ENCODE peak calls at places on chromosomes 4 and X, in ten cellular contexts. Q is stimulated activated CD8-positive, alpha-beta memory T cell treated with anti-CD3 and anti-CD28 coated beads, Interleukin-2, amount 100 ng/mL, for 1 hour; I is AG04450; C is kidney tubule cell; Y is mesenteric fat pad; K is HS-5; P is T-cell; J is stimulated activated CD4-positive, alpha-beta T cell treated with anti-CD3 and anti-CD28 coated beads, Interleukin-4, amount 100 ng/mL, for 48 hours; Z is T-helper 9 cell; V is H1. X is an unnamed sample.

GRCh38 chr4:124334119-124334518 is 378.4 kb downstream of the ANKRD50 start:
- DNase-seq in Q (no peak), I (peak), C (peak), Y (no peak), K (peak), P (no peak), J (peak), Z (no peak), V (no peak), X (peak)

GRCh38 chrX:65679071-65679540 is 11.7 kb downstream of the MSN start:
- DNase-seq in Q (no peak), I (no peak), C (peak), Y (no peak), K (peak), P (no peak), J (no peak), Z (no peak), V (no peak), X (no peak)

GRCh38 chr4:183915976-183916375 is 10.9 kb downstream of the STOX2 start:
- DNase-seq in Q (no peak), I (no peak), C (no peak), Y (no peak), K (no peak), P (no peak), J (no peak), Z (no peak), V (no peak), X (no peak)

GRCh38 chrX:140817943-140818342 is 108.4 kb downstream of the LINC00632 start:
- DNase-seq in Q (no peak), I (no peak), C (peak), Y (no peak), K (no peak), P (no peak), J (no peak), Z (no peak), V (no peak), X (peak)

GRCh38 chr4:37476691-37477090 is 209.5 kb downstream of the RELL1 start:
- DNase-seq in Q (no peak), I (no peak), C (no peak), Y (no peak), K (no peak), P (no peak), J (no peak), Z (no peak), V (no peak), X (no peak)

GRCh38 chr4:137705171-137705783 is 173.0 kb upstream of the PCDH18 start:
- DNase-seq in Q (no peak), I (peak), C (peak), Y (no peak), K (peak), P (no peak), J (no peak), Z (no peak), V (no peak), X (no peak)

GRCh38 chr4:108834167-108834566 is 71.3 kb upstream of the ETNPPL start:
- DNase-seq in Q (no peak), I (peak), C (peak), Y (no peak), K (peak), P (no peak), J (no peak), Z (no peak), V (no peak), X (no peak)

GRCh38 chr4:3427134-3427476 is 14.7 kb upstream of the HGFAC start:
- DNase-seq in Q (no peak), I (no peak), C (no peak), Y (no peak), K (no peak), P (no peak), J (no peak), Z (no peak), V (no peak), X (no peak)

GRCh38 chr4:153234923-153235322 is 30.7 kb downstream of the TRIM2 start:
- DNase-seq in Q (no peak), I (no peak), C (no peak), Y (no peak), K (no peak), P (no peak), J (no peak), Z (no peak), V (no peak), X (no peak)

GRCh38 chr4:63937961-63938360 is 471.3 kb downstream of the TECRL start:
- DNase-seq in Q (no peak), I (no peak), C (no peak), Y (no peak), K (peak), P (no peak), J (no peak), Z (no peak), V (no peak), X (no peak)

GRCh38 chrX:2484721-2485459 is 15.9 kb downstream of the DHRSX start:
- DNase-seq in Q (no peak), I (no peak), C (no peak), Y (no peak), K (no peak), P (no peak), J (no peak), Z (no peak), V (no peak), X (no peak)

GRCh38 chr4:142095886-142096605 is 459.7 kb downstream of the IL15 start:
- DNase-seq in Q (no peak), I (peak), C (peak), Y (no peak), K (peak), P (no peak), J (no peak), Z (no peak), V (no peak), X (peak)

GRCh38 chr4:71133491-71133890 is 140.0 kb downstream of the DCK start:
- DNase-seq in Q (no peak), I (no peak), C (peak), Y (no peak), K (no peak), P (no peak), J (no peak), Z (no peak), V (no peak), X (no peak)

GRCh38 chrX:55210931-55211677 is 9.0 kb upstream of the PAGE5 start:
- DNase-seq in Q (no peak), I (no peak), C (peak), Y (no peak), K (no peak), P (no peak), J (no peak), Z (no peak), V (no peak), X (no peak)

GRCh38 chrX:22378296-22378695 is 105.6 kb downstream of the CBLL2 start:
- DNase-seq in Q (no peak), I (no peak), C (no peak), Y (no peak), K (no peak), P (no peak), J (no peak), Z (no peak), V (no peak), X (no peak)

GRCh38 chrX:63506320-63506719 is 155.2 kb upstream of the SPIN4 start:
- DNase-seq in Q (no peak), I (no peak), C (peak), Y (no peak), K (peak), P (no peak), J (no peak), Z (no peak), V (no peak), X (peak)

GRCh38 chr4:91963489-91963888 is 340.3 kb upstream of the GRID2 start:
- DNase-seq in Q (no peak), I (peak), C (no peak), Y (no peak), K (peak), P (no peak), J (no peak), Z (no peak), V (no peak), X (no peak)

GRCh38 chr4:30720656-30721352 is 635 bp downstream of the PCDH7 start:
- DNase-seq in Q (no peak), I (no peak), C (peak), Y (no peak), K (no peak), P (no peak), J (no peak), Z (no peak), V (peak), X (no peak)

GRCh38 chr4:163048447-163048846 is 118.2 kb downstream of the NAF1 start:
- DNase-seq in Q (no peak), I (no peak), C (peak), Y (no peak), K (no peak), P (peak), J (no peak), Z (no peak), V (no peak), X (peak)

GRCh38 chrX:135505356-135505755 is 15.1 kb upstream of the INTS6L start:
- DNase-seq in Q (no peak), I (no peak), C (no peak), Y (no peak), K (no peak), P (no peak), J (no peak), Z (no peak), V (no peak), X (no peak)

GRCh38 chr4:1839306-1839705 is 16.6 kb downstream of the LETM1 start:
- DNase-seq in Q (no peak), I (no peak), C (no peak), Y (no peak), K (no peak), P (no peak), J (no peak), Z (no peak), V (no peak), X (no peak)

GRCh38 chr4:7103031-7103598 is 35.3 kb upstream of the GRPEL1 start:
- DNase-seq in Q (peak), I (no peak), C (peak), Y (peak), K (peak), P (peak), J (peak), Z (peak), V (peak), X (peak)

GRCh38 chrX:70030242-70030823 is 19.4 kb downstream of the AWAT2 start:
- DNase-seq in Q (no peak), I (no peak), C (peak), Y (no peak), K (no peak), P (peak), J (peak), Z (peak), V (peak), X (no peak)

GRCh38 chrX:18883961-18884765 is 99.8 kb downstream of the PHKA2 start:
- DNase-seq in Q (no peak), I (no peak), C (no peak), Y (no peak), K (no peak), P (no peak), J (no peak), Z (no peak), V (no peak), X (no peak)

GRCh38 chr4:8221476-8221875 is 22.4 kb downstream of the SH3TC1 start:
- DNase-seq in Q (no peak), I (no peak), C (no peak), Y (no peak), K (peak), P (no peak), J (no peak), Z (no peak), V (no peak), X (no peak)

GRCh38 chr4:95548738-95549245 is at the start of gene UNC5C:
- DNase-seq in Q (no peak), I (no peak), C (peak), Y (no peak), K (no peak), P (no peak), J (no peak), Z (no peak), V (peak), X (no peak)

GRCh38 chrX:151680805-151681204 is 14.5 kb upstream of the PRRG3 start:
- DNase-seq in Q (peak), I (no peak), C (peak), Y (no peak), K (peak), P (peak), J (peak), Z (peak), V (peak), X (peak)

GRCh38 chrX:146967296-146967695 is 152.8 kb upstream of the CXorf51A start:
- DNase-seq in Q (no peak), I (no peak), C (no peak), Y (no peak), K (no peak), P (no peak), J (no peak), Z (no peak), V (no peak), X (no peak)

GRCh38 chrX:9171841-9172240 is 137.9 kb upstream of the FAM9B start:
- DNase-seq in Q (no peak), I (no peak), C (peak), Y (no peak), K (no peak), P (no peak), J (no peak), Z (no peak), V (no peak), X (no peak)

GRCh38 chr4:106258145-106259045 is 57.6 kb downstream of the TBCK start:
- DNase-seq in Q (no peak), I (no peak), C (no peak), Y (no peak), K (no peak), P (no peak), J (no peak), Z (no peak), V (no peak), X (peak)

GRCh38 chr4:1178300-1179088 is 6.1 kb upstream of the SPON2 start:
- DNase-seq in Q (no peak), I (no peak), C (no peak), Y (no peak), K (no peak), P (no peak), J (no peak), Z (no peak), V (no peak), X (no peak)

GRCh38 chr4:89277412-89277811 is 30.2 kb downstream of the GPRIN3 start:
- DNase-seq in Q (no peak), I (no peak), C (peak), Y (no peak), K (no peak), P (no peak), J (no peak), Z (no peak), V (no peak), X (no peak)

GRCh38 chr4:182255421-182256190 is 12.4 kb downstream of the TENM3 start:
- DNase-seq in Q (no peak), I (no peak), C (no peak), Y (no peak), K (no peak), P (no peak), J (no peak), Z (no peak), V (no peak), X (no peak)

GRCh38 chr4:39505581-39505980 is 21.7 kb downstream of the UGDH start:
- DNase-seq in Q (no peak), I (no peak), C (peak), Y (no peak), K (no peak), P (no peak), J (no peak), Z (no peak), V (no peak), X (no peak)

GRCh38 chrX:39318497-39319343 is 517.5 kb downstream of the MID1IP1 start:
- DNase-seq in Q (no peak), I (no peak), C (no peak), Y (no peak), K (no peak), P (no peak), J (no peak), Z (no peak), V (no peak), X (no peak)

GRCh38 chr4:22500831-22501714 is 14.8 kb downstream of the ADGRA3 start:
- DNase-seq in Q (no peak), I (no peak), C (peak), Y (no peak), K (no peak), P (no peak), J (peak), Z (no peak), V (no peak), X (no peak)

GRCh38 chr4:158179465-158179864 is 6.6 kb upstream of the GASK1B start:
- DNase-seq in Q (no peak), I (no peak), C (no peak), Y (no peak), K (no peak), P (no peak), J (no peak), Z (no peak), V (no peak), X (no peak)

X was measured in LNCaP clone FGC.